ENCODE peak calls at places on chromosomes 1 and 21, in five cellular contexts. C is lower lobe of right lung, Q is A549, R is pancreas, N is kidney epithelial cell. P is an unnamed sample.

GRCh38 chr1:30407030-30407861 is 316.1 kb downstream of the MATN1 start:
- DNase-seq in C (no peak), Q (no peak), R (peak), N (no peak), P (no peak)

GRCh38 chr1:24554714-24555113 is 1.2 kb upstream of the NCMAP start:
- DNase-seq in C (no peak), Q (no peak), R (no peak), N (no peak), P (no peak)

GRCh38 chr1:170547255-170547654 is 15.3 kb downstream of the GORAB start:
- DNase-seq in C (no peak), Q (no peak), R (no peak), N (no peak), P (no peak)

GRCh38 chr1:210132582-210132981 is 100.0 kb upstream of the SERTAD4 start:
- DNase-seq in C (no peak), Q (peak), R (no peak), N (peak), P (peak)

GRCh38 chr1:214993419-214993818 is 89.1 kb upstream of the KCNK2 start:
- DNase-seq in C (no peak), Q (no peak), R (no peak), N (no peak), P (no peak)

GRCh38 chr1:246001142-246001812 is 505.8 kb downstream of the SMYD3 start:
- DNase-seq in C (no peak), Q (no peak), R (no peak), N (no peak), P (no peak)

GRCh38 chr1:14706656-14707055 is 108.2 kb downstream of the KAZN start:
- DNase-seq in C (no peak), Q (no peak), R (no peak), N (no peak), P (no peak)

GRCh38 chr1:63746129-63746864 is 27.5 kb upstream of the ROR1 start:
- DNase-seq in C (no peak), Q (peak), R (no peak), N (peak), P (peak)

GRCh38 chr1:245870698-245871097 is 636.4 kb downstream of the SMYD3 start:
- DNase-seq in C (no peak), Q (no peak), R (no peak), N (no peak), P (no peak)

GRCh38 chr21:21631961-21632360 is 633.8 kb downstream of the NCAM2 start:
- DNase-seq in C (no peak), Q (no peak), R (peak), N (no peak), P (no peak)

GRCh38 chr1:161225178-161225533 is 704 bp upstream of the TOMM40L start:
- DNase-seq in C (no peak), Q (no peak), R (no peak), N (no peak), P (no peak)

GRCh38 chr1:110686188-110686587 is 11.4 kb upstream of the KCNA3 start:
- DNase-seq in C (no peak), Q (no peak), R (no peak), N (no peak), P (no peak)

GRCh38 chr21:43295016-43295958 is 126.5 kb downstream of the CRYAA start:
- DNase-seq in C (peak), Q (peak), R (no peak), N (no peak), P (no peak)

GRCh38 chr1:197774691-197775281 is 494 bp downstream of the DENND1B start:
- DNase-seq in C (peak), Q (peak), R (peak), N (no peak), P (no peak)

GRCh38 chr21:46596201-46596600 is 8.7 kb downstream of the S100B start:
- DNase-seq in C (no peak), Q (no peak), R (no peak), N (no peak), P (no peak)

GRCh38 chr1:63148825-63149645 is 173.3 kb upstream of the FOXD3 start:
- DNase-seq in C (no peak), Q (peak), R (no peak), N (no peak), P (no peak)

GRCh38 chr1:230073371-230074035 is 6.5 kb downstream of the GALNT2 start:
- DNase-seq in C (no peak), Q (peak), R (no peak), N (no peak), P (no peak)

GRCh38 chr1:32693455-32694174 is 9.0 kb downstream of the SYNC start:
- DNase-seq in C (no peak), Q (no peak), R (no peak), N (no peak), P (no peak)

GRCh38 chr1:70666381-70667140 is 255.5 kb downstream of the CTH start:
- DNase-seq in C (no peak), Q (no peak), R (peak), N (no peak), P (no peak)

GRCh38 chr1:98467584-98467983 is 193.9 kb upstream of the SNX7 start:
- DNase-seq in C (no peak), Q (no peak), R (no peak), N (no peak), P (no peak)

GRCh38 chr1:172883844-172884243 is 166.9 kb downstream of the TNFSF18 start:
- DNase-seq in C (no peak), Q (no peak), R (no peak), N (no peak), P (no peak)

GRCh38 chr1:151512326-151512725 is 1.1 kb downstream of the CGN start:
- DNase-seq in C (no peak), Q (no peak), R (no peak), N (no peak), P (no peak)

GRCh38 chr1:143698016-143698415 is 273.8 kb downstream of the FAM72C start:
- DNase-seq in C (peak), Q (peak), R (peak), N (no peak), P (no peak)

GRCh38 chr1:97524211-97524610 is 396.6 kb downstream of the DPYD start:
- DNase-seq in C (no peak), Q (no peak), R (no peak), N (no peak), P (no peak)

GRCh38 chr1:938711-939504 is 15.2 kb downstream of the SAMD11 start:
- DNase-seq in C (no peak), Q (peak), R (no peak), N (no peak), P (no peak)

GRCh38 chr1:941588-942383 is 17.3 kb downstream of the NOC2L start:
- DNase-seq in C (peak), Q (peak), R (peak), N (no peak), P (no peak)

GRCh38 chr1:941027-941587 is 17.4 kb downstream of the SAMD11 start:
- DNase-seq in C (no peak), Q (no peak), R (no peak), N (no peak), P (no peak)

GRCh38 chr1:939511-940107 is 15.9 kb downstream of the SAMD11 start:
- DNase-seq in C (no peak), Q (no peak), R (no peak), N (no peak), P (no peak)

DNA sequence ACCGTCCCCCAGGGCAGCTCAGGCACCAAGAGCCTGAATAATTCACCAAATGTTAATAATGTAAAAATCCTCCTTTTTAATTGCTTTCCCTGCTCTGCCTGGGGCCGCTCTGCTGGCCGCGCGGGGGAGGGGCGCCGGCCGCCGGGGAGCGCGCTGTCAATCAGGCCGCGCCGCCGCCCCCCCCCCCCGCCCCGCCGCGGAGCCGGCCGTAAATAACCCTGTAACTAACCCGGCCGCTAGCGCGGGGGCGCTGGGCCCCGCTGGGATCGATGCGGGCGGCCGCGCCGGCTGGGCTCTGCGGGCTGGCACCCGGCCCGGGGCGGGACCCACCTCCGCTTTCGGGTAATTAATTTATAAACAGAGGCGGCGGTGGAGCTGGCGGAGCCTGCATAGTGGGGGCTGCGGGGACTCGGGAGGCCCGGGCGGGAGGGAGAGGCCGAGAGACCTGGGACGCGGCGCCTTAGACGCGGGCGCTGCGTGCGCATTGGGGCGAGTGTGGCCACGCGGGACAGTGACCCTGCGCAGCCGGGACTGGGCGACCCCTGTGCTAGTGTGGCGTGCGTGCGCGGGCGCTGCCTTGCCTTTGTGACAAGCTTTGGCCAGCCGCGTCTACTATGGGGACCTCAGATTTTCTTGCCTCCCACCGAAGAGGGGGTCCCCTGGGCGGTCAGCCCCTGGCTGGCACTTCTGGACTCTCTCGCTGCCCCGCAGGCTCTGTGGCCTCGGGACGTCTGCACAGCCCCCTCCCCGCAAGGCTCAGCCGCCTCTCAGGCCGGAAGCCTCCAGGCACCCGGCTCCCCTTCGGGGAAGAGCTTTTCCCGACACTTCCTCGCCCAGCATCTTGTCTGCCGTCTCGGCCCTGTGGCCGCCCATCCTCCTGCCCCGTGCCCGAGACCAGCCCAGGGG is 16.7 kb downstream of the SAMD11 start:
- DNase-seq in C (no peak), Q (peak), R (peak), N (no peak), P (no peak)
- H3K4me3 ChIP-seq in C (peak), Q (peak), R (peak), N (no peak), P (no peak)

DNA sequence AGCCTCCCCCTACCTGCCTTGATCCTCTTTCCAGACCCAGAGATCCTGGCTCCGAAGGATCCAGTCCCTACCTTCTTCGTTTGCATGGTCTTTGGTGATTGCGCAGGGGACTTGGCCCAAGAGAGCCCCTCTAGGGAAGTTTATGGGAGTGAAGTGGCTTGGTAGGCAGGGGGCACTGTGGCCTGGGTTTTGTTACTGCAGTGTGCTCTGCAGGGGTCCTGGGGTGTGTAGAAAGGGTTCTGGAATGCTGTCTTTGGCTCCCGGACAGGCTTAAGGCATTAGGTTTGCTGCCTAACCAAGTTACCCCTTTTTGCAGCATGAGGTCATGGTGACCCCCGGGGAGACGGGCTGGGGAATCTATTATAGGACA is 3.8 kb downstream of the ATP8B2 start:
- DNase-seq in C (no peak), Q (no peak), R (no peak), N (no peak), P (no peak)
- TF ChIP-seq CTCF in C (no peak), Q (no peak), R (no peak), N (peak), P (no peak)

GRCh38 chr1:18668051-18668450 is 37.4 kb downstream of the PAX7 start:
- DNase-seq in C (no peak), Q (peak), R (no peak), N (no peak), P (no peak)
- H3K4me3 ChIP-seq in C (no peak), Q (no peak), R (no peak), N (no peak), P (no peak)

GRCh38 chr1:36866168-36866814 is 168.0 kb downstream of the GRIK3 start:
- DNase-seq in C (peak), Q (no peak), R (no peak), N (no peak), P (no peak)

GRCh38 chr1:36863500-36863899 is 170.8 kb downstream of the GRIK3 start:
- DNase-seq in C (no peak), Q (no peak), R (no peak), N (no peak), P (no peak)

GRCh38 chr1:36865080-36865900 is 169.0 kb downstream of the GRIK3 start:
- DNase-seq in C (peak), Q (no peak), R (no peak), N (no peak), P (no peak)

GRCh38 chr1:36863061-36863460 is 171.3 kb downstream of the GRIK3 start:
- DNase-seq in C (no peak), Q (no peak), R (no peak), N (no peak), P (no peak)

DNA sequence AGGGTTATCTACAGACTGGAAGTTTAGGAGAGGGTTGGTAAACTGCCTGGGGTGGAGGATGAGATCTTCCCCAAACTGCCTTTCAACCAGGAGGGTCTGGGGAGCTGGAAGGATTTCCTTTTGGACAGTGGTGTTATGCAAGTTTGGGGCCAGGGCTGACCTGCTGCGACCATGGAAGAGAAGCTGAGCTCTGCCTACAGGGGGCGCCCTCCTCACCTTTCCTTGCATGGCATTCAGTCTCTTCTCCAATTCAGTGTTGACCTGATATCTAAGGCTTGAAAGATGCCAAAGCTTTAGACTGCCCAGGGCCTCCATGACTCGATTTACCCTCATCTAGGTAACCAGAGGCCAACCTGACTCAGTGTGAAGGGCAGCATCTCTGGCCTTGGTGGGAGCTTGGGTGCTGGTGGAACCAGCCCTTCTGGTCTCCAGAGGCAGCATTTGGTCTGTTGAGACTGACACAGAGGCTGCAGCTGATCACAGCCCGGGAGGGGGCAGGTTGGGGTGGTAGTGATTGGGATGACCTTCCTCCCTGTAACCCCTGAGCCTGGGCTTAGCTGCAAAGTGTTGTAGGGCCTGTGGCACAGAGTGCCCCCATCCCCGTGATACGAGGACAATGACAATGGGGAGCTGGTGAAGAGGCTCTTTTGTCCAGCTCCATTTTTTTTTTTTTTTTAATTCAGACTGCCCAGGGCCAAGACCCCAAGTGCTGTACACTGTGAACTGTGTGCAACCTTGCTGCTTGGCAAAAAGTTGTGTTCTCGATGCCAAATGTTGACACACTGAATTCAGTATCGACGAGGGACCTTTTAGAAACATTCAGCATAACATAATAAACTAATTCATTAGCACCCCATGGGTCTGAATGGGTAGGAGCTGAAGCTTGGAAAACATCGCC is 169.9 kb downstream of the GRIK3 start:
- DNase-seq in C (peak), Q (no peak), R (no peak), N (no peak), P (no peak)
- TF ChIP-seq CTCF in C (peak), Q (no peak), R (no peak), N (no peak), P (peak)

GRCh38 chr1:47224676-47225399 is 7.2 kb downstream of the TAL1 start:
- DNase-seq in C (no peak), Q (no peak), R (no peak), N (no peak), P (no peak)
- H3K4me3 ChIP-seq in C (peak), Q (peak), R (peak), N (peak), P (no peak)

DNA sequence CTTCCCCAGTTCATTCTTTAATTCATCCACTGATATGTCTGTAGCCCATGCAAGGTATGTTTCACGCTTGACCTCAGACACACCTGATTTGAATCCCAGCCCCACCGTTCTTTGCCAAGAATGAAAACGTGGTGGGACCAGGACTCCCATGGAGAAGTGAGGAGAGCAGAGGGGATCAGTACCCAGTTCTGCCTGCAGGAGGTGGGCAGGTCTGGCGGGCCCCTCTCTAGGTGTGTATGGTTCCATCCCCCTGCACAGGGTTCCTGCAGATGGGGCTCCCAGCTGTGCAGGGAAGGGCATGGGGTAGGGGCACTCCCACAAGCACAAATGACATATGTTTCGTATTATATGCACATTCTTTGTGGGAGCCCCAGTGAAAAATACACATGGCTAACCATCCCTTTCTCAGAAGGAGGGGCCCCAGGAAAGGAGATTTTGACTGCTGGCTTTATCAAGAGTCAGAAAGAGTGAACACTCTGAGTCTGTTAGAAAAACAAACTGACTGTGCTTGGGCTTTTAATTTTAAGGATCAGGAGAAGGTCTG is 144.6 kb downstream of the PLPP3 start:
- DNase-seq in C (no peak), Q (no peak), R (no peak), N (no peak), P (no peak)
- TF ChIP-seq CTCF in C (no peak), Q (no peak), R (no peak), N (peak), P (no peak)

P was measured in LNCaP clone FGC.